ENCODE peak calls at places on chromosomes 7 and 10, in four cellular contexts. One of them, this sample, is unnamed.

GRCh38 chr7:149882264-149883048 is 8.7 kb downstream of the ATP6V0E2 start:
- DNase-seq in HepG2: no peak
- DNase-seq in gastrocnemius medialis: no peak
- DNase-seq in tibial nerve: no peak
- DNase-seq in this sample: peak

GRCh38 chr7:96410440-96410839 is 88.5 kb upstream of the SLC25A13 start:
- DNase-seq in HepG2: no peak
- DNase-seq in gastrocnemius medialis: no peak
- DNase-seq in tibial nerve: no peak
- DNase-seq in this sample: no peak

GRCh38 chr10:129849853-129850252 is 114.2 kb downstream of the EBF3 start:
- DNase-seq in HepG2: no peak
- DNase-seq in gastrocnemius medialis: no peak
- DNase-seq in tibial nerve: no peak
- DNase-seq in this sample: no peak

GRCh38 chr10:69614130-69614529 is 15.9 kb upstream of the FAM241B start:
- DNase-seq in HepG2: no peak
- DNase-seq in gastrocnemius medialis: no peak
- DNase-seq in tibial nerve: no peak
- DNase-seq in this sample: no peak

GRCh38 chr7:45435846-45436245 is 138.3 kb upstream of the ADCY1 start:
- DNase-seq in HepG2: no peak
- DNase-seq in gastrocnemius medialis: no peak
- DNase-seq in tibial nerve: no peak
- DNase-seq in this sample: peak

GRCh38 chr7:42720871-42721835 is 190.7 kb downstream of the C7orf25 start:
- DNase-seq in HepG2: no peak
- DNase-seq in gastrocnemius medialis: no peak
- DNase-seq in tibial nerve: no peak
- DNase-seq in this sample: no peak

GRCh38 chr10:69279110-69279509 is 814 bp downstream of the HK1 start:
- DNase-seq in HepG2: no peak
- DNase-seq in gastrocnemius medialis: no peak
- DNase-seq in tibial nerve: no peak
- DNase-seq in this sample: no peak

GRCh38 chr10:21514101-21514807 is 11.2 kb downstream of the SKIDA1 start:
- DNase-seq in HepG2: no peak
- DNase-seq in gastrocnemius medialis: no peak
- DNase-seq in tibial nerve: no peak
- DNase-seq in this sample: no peak

GRCh38 chr10:124166431-124167125 is 73.2 kb upstream of the CHST15 start:
- DNase-seq in HepG2: no peak
- DNase-seq in gastrocnemius medialis: no peak
- DNase-seq in tibial nerve: no peak
- DNase-seq in this sample: no peak

GRCh38 chr10:51896849-51897248 is 197.5 kb upstream of the CSTF2T start:
- DNase-seq in HepG2: no peak
- DNase-seq in gastrocnemius medialis: no peak
- DNase-seq in tibial nerve: no peak
- DNase-seq in this sample: no peak

GRCh38 chr7:80466638-80467037 is 45.2 kb downstream of the GNAT3 start:
- DNase-seq in HepG2: no peak
- DNase-seq in gastrocnemius medialis: no peak
- DNase-seq in tibial nerve: no peak
- DNase-seq in this sample: no peak

GRCh38 chr10:61125560-61126250 is 181.7 kb upstream of the RHOBTB1 start:
- DNase-seq in HepG2: no peak
- DNase-seq in gastrocnemius medialis: no peak
- DNase-seq in tibial nerve: no peak
- DNase-seq in this sample: no peak

GRCh38 chr10:98196985-98197384 is 62.5 kb downstream of the R3HCC1L start:
- DNase-seq in HepG2: no peak
- DNase-seq in gastrocnemius medialis: no peak
- DNase-seq in tibial nerve: no peak
- DNase-seq in this sample: no peak

GRCh38 chr7:49174396-49174795 is 250.0 kb downstream of the CDC14C start:
- DNase-seq in HepG2: no peak
- DNase-seq in gastrocnemius medialis: no peak
- DNase-seq in tibial nerve: no peak
- DNase-seq in this sample: no peak

GRCh38 chr10:282294-283139 is 147.3 kb downstream of the ZMYND11 start:
- DNase-seq in HepG2: no peak
- DNase-seq in gastrocnemius medialis: no peak
- DNase-seq in tibial nerve: no peak
- DNase-seq in this sample: peak

GRCh38 chr7:362416-363096 is 72.6 kb downstream of the FOXL3 start:
- DNase-seq in HepG2: no peak
- DNase-seq in gastrocnemius medialis: no peak
- DNase-seq in tibial nerve: no peak
- DNase-seq in this sample: peak

GRCh38 chr10:50981904-50982303 is 92.4 kb upstream of the PRKG1 start:
- DNase-seq in HepG2: no peak
- DNase-seq in gastrocnemius medialis: no peak
- DNase-seq in tibial nerve: no peak
- DNase-seq in this sample: no peak

GRCh38 chr7:157488326-157488725 is 151.5 kb downstream of the DNAJB6 start:
- DNase-seq in HepG2: no peak
- DNase-seq in gastrocnemius medialis: no peak
- DNase-seq in tibial nerve: no peak
- DNase-seq in this sample: no peak

GRCh38 chr10:127456122-127456521 is 93.0 kb upstream of the NPS start:
- DNase-seq in HepG2: no peak
- DNase-seq in gastrocnemius medialis: no peak
- DNase-seq in tibial nerve: no peak
- DNase-seq in this sample: no peak

GRCh38 chr7:29502133-29502532 is 61.5 kb upstream of the PRR15 start:
- DNase-seq in HepG2: no peak
- DNase-seq in gastrocnemius medialis: no peak
- DNase-seq in tibial nerve: no peak
- DNase-seq in this sample: no peak

GRCh38 chr10:119457966-119458766 is 84.4 kb downstream of the RGS10 start:
- DNase-seq in HepG2: no peak
- DNase-seq in gastrocnemius medialis: no peak
- DNase-seq in tibial nerve: no peak
- DNase-seq in this sample: no peak

GRCh38 chr7:19294629-19295028 is 149.4 kb upstream of the FERD3L start:
- DNase-seq in HepG2: no peak
- DNase-seq in gastrocnemius medialis: no peak
- DNase-seq in tibial nerve: no peak
- DNase-seq in this sample: no peak

GRCh38 chr7:97851725-97852124 is 20.5 kb downstream of the ASNS start:
- DNase-seq in HepG2: no peak
- DNase-seq in gastrocnemius medialis: peak
- DNase-seq in tibial nerve: no peak
- DNase-seq in this sample: no peak

GRCh38 chr7:38858281-38858884 is 50.6 kb downstream of the VPS41 start:
- DNase-seq in HepG2: no peak
- DNase-seq in gastrocnemius medialis: no peak
- DNase-seq in tibial nerve: no peak
- DNase-seq in this sample: no peak

GRCh38 chr10:132710036-132710686 is 75.8 kb downstream of the NKX6-2 start:
- DNase-seq in HepG2: no peak
- DNase-seq in gastrocnemius medialis: no peak
- DNase-seq in tibial nerve: no peak
- DNase-seq in this sample: no peak

GRCh38 chr10:132712698-132713232 is 73.2 kb downstream of the NKX6-2 start:
- DNase-seq in HepG2: no peak
- DNase-seq in gastrocnemius medialis: no peak
- DNase-seq in tibial nerve: no peak
- DNase-seq in this sample: no peak

GRCh38 chr10:132710746-132711617 is 75.0 kb downstream of the NKX6-2 start:
- DNase-seq in HepG2: no peak
- DNase-seq in gastrocnemius medialis: no peak
- DNase-seq in tibial nerve: no peak
- DNase-seq in this sample: no peak

GRCh38 chr10:132712291-132712690 is 73.7 kb downstream of the NKX6-2 start:
- DNase-seq in HepG2: no peak
- DNase-seq in gastrocnemius medialis: no peak
- DNase-seq in tibial nerve: no peak
- DNase-seq in this sample: no peak

DNA sequence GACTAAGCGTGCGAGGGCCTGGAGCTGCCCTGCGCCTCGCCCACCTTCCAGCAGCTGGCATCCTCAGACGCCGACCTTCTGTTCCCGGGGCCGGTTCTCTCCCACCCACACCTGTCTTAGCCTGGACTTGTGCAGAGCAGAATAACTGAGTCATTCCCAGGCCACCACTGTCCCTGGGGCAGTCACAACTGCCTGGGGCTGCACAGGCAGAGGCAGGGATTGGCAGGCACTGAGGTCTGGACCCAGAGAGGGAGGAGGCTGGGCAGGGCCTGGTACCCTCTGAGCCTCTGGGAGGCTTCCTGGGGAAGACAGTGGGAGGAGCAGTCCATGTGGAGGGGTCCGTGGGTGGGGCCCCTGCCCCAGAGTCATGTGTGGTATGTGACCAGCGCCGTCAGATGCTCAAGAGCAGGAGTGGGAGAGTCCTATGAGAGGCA is 74.3 kb downstream of the NKX6-2 start:
- DNase-seq in HepG2: no peak
- DNase-seq in gastrocnemius medialis: no peak
- DNase-seq in tibial nerve: no peak
- DNase-seq in this sample: no peak
- H3K4me3 ChIP-seq in HepG2: no peak
- H3K4me3 ChIP-seq in gastrocnemius medialis: no peak
- H3K4me3 ChIP-seq in tibial nerve: no peak
- H3K4me3 ChIP-seq in this sample: no peak

GRCh38 chr7:36129048-36129534 is 24.0 kb upstream of the EEPD1 start:
- DNase-seq in HepG2: peak
- DNase-seq in gastrocnemius medialis: peak
- DNase-seq in tibial nerve: peak
- DNase-seq in this sample: no peak

GRCh38 chr7:36132025-36132424 is 21.0 kb upstream of the EEPD1 start:
- DNase-seq in HepG2: peak
- DNase-seq in gastrocnemius medialis: no peak
- DNase-seq in tibial nerve: no peak
- DNase-seq in this sample: peak

GRCh38 chr7:36131499-36131898 is 21.6 kb upstream of the EEPD1 start:
- DNase-seq in HepG2: no peak
- DNase-seq in gastrocnemius medialis: no peak
- DNase-seq in tibial nerve: no peak
- DNase-seq in this sample: no peak

GRCh38 chr7:36131026-36131425 is 22.0 kb upstream of the EEPD1 start:
- DNase-seq in HepG2: no peak
- DNase-seq in gastrocnemius medialis: peak
- DNase-seq in tibial nerve: no peak
- DNase-seq in this sample: no peak

GRCh38 chr7:36130236-36130945 is 22.7 kb upstream of the EEPD1 start:
- DNase-seq in HepG2: no peak
- DNase-seq in gastrocnemius medialis: no peak
- DNase-seq in tibial nerve: no peak
- DNase-seq in this sample: no peak
- TF ChIP-seq POLR2A in HepG2: no peak
- TF ChIP-seq POLR2A in gastrocnemius medialis: no peak
- TF ChIP-seq POLR2A in tibial nerve: no peak
- TF ChIP-seq POLR2A in this sample: no peak

DNA sequence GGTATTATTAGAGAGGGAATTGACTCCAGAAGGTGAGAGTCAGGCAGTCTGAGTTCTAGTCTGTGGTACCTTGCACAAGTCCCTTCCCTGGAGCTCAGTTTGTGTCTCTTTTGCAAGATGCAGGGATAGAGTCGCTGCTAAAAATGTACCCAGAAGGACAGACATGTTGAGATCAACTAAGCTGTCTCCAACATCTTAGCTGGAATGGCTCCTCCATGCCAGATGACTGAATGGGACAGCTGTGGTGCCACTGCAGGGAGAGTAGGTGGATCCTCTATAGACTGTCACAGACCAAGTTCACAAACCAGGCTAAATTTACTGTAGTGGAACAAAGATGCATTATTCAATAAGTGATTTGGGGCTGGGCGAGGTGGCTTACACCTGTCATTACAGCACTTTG is 120.1 kb downstream of the NEURL1 start:
- DNase-seq in HepG2: no peak
- DNase-seq in gastrocnemius medialis: peak
- DNase-seq in tibial nerve: no peak
- DNase-seq in this sample: no peak
- H3K4me3 ChIP-seq in HepG2: no peak
- H3K4me3 ChIP-seq in gastrocnemius medialis: no peak
- H3K4me3 ChIP-seq in tibial nerve: no peak
- H3K4me3 ChIP-seq in this sample: no peak

DNA sequence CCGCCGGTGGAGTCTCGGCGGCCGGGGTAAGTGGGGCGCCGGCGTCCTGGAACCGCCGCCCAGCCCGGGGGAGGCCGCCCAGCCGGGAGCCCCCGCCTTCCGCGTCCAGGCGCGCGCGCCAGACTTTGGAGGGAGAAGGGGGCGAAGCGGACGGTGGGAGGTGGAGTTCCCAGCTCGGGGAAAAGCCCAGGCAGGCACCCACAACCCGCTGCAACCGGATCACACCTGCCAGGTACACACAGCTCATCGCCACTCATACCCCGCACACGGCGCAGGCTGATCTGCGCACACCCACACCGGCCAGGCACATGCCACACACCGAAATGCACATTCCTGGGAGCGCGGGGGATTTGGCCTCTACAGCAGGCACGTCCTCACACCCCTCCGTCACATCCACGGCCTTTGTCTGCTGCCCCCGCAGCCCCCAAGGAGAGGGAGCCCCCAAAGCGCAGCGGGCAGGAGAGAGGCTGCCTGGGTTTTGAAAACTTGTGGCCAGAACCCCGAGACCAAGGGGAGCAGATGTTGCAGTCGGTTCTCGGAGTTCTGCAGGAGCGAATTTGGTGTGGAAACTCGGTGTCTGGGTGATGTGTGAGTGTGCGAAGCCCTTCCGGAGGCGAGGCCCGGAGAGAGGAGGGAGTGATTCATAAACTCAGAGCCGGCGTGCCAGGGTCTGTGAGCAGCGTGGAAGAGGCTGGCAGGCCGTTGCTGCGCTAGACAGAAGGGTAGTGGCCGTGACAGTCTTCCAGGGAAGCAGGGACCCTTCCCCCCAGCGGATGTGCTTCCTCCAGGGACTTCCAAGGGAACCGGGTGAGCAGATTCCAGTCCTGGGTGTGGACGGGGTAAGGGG is 697 bp downstream of the CHST3 start:
- DNase-seq in HepG2: no peak
- DNase-seq in gastrocnemius medialis: peak
- DNase-seq in tibial nerve: peak
- DNase-seq in this sample: no peak
- TF ChIP-seq POLR2A in HepG2: peak
- TF ChIP-seq POLR2A in gastrocnemius medialis: no peak
- TF ChIP-seq POLR2A in tibial nerve: no peak
- TF ChIP-seq POLR2A in this sample: no peak

DNA sequence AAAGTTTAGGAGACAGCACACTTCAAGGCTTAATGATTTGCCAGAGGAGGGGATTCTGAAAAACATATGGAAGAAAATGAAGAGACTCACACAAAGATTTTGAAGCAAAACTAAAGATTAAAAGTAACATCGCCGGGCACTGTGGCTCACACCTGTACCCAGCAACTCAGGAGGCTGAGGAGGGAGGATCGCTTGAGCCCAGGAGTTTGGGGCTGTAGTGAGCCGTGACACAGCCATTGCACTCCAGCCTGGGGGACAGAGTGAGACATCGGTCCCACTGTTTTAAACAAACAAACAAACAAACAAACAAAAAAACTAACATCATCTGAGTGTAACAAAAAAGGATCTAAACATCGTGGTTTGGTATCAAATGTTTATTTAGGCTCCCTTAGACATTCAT is 33.7 kb upstream of the DAGLB start:
- DNase-seq in HepG2: no peak
- DNase-seq in gastrocnemius medialis: no peak
- DNase-seq in tibial nerve: no peak
- DNase-seq in this sample: no peak
- H3K4me3 ChIP-seq in HepG2: peak
- H3K4me3 ChIP-seq in gastrocnemius medialis: no peak
- H3K4me3 ChIP-seq in tibial nerve: no peak
- H3K4me3 ChIP-seq in this sample: no peak